ENCODE peak calls at places on chromosomes 13 and 19, in four cellular contexts. B is IMR-90, E is A549, U is HepG2. N is an unnamed sample.

GRCh38 chr19:35498984-35499383 is 8.7 kb upstream of the KRTDAP start:
- DNase-seq in E (no peak), B (no peak), U (no peak), N (no peak)

GRCh38 chr19:28103916-28104315 is 1109.0 kb downstream of the UQCRFS1 start:
- DNase-seq in B (no peak), E (no peak), U (no peak), N (no peak)

GRCh38 chr13:50400930-50401553 is 385.8 kb downstream of the KCNRG start:
- DNase-seq in U (peak), B (peak), E (no peak), N (no peak)

GRCh38 chr13:21576424-21576823 is 27.5 kb downstream of the MICU2 start:
- DNase-seq in B (peak), U (no peak), E (no peak), N (peak)

GRCh38 chr19:48551437-48552302 is at the start of gene SULT2B1:
- DNase-seq in B (no peak), U (no peak), E (peak), N (no peak)

GRCh38 chr13:38743499-38743898 is 56.6 kb downstream of the FREM2 start:
- DNase-seq in E (no peak), B (no peak), U (no peak), N (no peak)

GRCh38 chr13:35367586-35367985 is 108.9 kb downstream of the MAB21L1 start:
- DNase-seq in B (no peak), E (no peak), U (no peak), N (no peak)

GRCh38 chr19:50667177-50667758 is 18.0 kb downstream of the C19orf81 start:
- DNase-seq in B (no peak), U (no peak), E (no peak), N (no peak)

GRCh38 chr13:51066091-51066831 is 44.8 kb downstream of the C13orf42 start:
- DNase-seq in B (peak), U (no peak), E (no peak), N (no peak)

GRCh38 chr13:27027086-27027667 is 144.4 kb downstream of the USP12 start:
- DNase-seq in U (no peak), E (no peak), B (no peak), N (no peak)

GRCh38 chr19:41263042-41263849 is 926 bp upstream of the HNRNPUL1 start:
- DNase-seq in B (peak), E (peak), U (peak), N (peak)

GRCh38 chr13:45451282-45451681 is 13.5 kb upstream of the COG3 start:
- DNase-seq in U (no peak), B (no peak), E (no peak), N (no peak)

GRCh38 chr13:45454204-45454603 is 10.5 kb upstream of the COG3 start:
- DNase-seq in B (no peak), E (no peak), U (no peak), N (no peak)

GRCh38 chr13:45456196-45456972 is 8.4 kb upstream of the COG3 start:
- DNase-seq in B (peak), E (no peak), U (no peak), N (no peak)
- TF ChIP-seq MAZ in B (no peak), E (no peak), U (no peak), N (no peak)

GRCh38 chr19:13165091-13165997 is 15.1 kb downstream of the IER2 start:
- DNase-seq in E (no peak), U (no peak), B (no peak), N (peak)
- TF ChIP-seq MAZ in E (no peak), U (no peak), B (no peak), N (no peak)

DNA sequence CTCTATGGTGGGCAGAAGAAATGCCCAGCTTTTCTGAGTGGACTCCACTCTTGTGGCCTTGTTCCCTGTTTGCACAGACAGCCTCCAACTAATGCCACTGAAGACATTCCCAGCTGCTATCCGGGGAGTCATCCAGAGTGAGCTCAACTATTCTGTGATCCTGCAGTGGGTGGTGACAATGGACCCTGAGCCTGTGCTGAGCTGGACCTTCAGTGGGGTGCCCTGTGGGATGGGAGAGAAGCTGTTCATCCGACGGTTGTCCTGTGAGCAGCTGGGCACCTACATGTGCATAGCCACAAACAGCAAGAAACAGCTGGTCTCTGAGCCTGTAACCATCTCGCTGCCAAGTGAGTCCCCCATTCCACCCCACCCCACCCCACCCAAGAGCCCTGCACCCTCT is 10.3 kb downstream of the IGSF23 start:
- DNase-seq in B (no peak), E (no peak), U (no peak), N (no peak)
- TF ChIP-seq MAZ in B (no peak), E (no peak), U (no peak), N (no peak)

GRCh38 chr19:10214784-10215183 is 16.3 kb downstream of the S1PR2 start:
- DNase-seq in B (peak), U (no peak), E (no peak), N (no peak)
- TF ChIP-seq MAZ in B (no peak), U (no peak), E (no peak), N (no peak)

DNA sequence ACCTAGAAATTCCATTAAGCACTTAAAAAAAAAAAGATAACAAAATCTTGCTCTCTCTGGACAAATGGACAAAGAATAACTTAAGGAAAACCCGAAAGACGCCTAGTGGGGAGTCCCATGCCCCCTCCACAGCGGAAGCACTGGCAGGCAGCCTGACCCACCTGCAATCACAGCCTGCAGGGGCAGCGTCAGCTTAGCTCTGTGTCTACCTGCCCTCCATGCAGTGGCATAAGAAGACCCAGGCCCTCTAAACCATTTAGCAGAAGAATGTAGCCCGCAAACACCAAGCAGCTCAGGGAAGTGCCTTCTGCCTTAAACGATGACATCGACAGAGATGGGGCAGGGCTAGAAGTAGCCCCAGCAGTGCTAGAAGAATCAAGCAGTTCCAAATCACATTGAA is 36.0 kb downstream of the KCTD15 start:
- DNase-seq in B (no peak), U (no peak), E (no peak), N (no peak)
- TF ChIP-seq MAZ in B (no peak), U (no peak), E (no peak), N (no peak)

DNA sequence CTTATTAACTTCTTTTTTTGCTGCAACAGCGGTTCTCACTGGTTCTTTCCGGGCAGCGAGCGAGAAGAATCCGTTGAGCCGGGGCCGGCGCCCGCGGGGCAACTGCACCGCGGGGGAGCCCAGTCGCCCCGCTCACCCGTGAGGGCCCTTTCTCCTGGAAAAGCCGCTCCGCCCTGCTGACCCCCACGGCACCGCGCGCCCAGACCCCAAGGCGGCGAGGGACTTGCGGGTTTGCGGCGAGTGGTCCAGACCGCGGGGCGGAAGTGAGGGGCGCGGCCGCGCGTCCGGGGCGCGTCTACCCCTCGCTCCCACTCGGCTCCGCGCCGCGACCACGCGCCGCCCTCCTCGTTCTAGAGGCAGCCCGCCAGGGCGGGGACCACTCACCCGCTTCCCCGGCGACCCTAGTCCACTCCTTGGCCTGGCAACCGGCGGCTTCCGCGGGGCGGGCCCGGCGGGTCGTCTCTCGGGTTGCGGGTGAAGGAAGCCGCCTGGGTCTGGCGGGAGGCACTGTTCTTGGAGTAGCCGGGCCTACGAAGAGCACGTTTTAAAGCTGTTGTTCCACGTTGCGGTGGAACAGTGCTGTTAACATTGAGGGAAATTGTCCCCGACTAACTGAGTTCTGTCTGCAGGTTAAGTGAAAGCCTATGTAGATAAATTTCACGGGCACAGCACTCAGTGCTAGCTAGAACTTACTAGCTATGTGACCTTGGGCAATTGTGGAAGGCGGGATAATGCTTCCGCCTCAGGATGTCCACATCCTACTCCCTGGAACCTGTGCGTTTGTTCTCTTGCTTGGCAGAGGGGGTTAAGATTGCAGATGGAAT is at the start of gene NEK3:
- DNase-seq in E (peak), B (peak), U (peak), N (peak)
- TF ChIP-seq MAZ in E (no peak), B (no peak), U (no peak), N (no peak)

DNA sequence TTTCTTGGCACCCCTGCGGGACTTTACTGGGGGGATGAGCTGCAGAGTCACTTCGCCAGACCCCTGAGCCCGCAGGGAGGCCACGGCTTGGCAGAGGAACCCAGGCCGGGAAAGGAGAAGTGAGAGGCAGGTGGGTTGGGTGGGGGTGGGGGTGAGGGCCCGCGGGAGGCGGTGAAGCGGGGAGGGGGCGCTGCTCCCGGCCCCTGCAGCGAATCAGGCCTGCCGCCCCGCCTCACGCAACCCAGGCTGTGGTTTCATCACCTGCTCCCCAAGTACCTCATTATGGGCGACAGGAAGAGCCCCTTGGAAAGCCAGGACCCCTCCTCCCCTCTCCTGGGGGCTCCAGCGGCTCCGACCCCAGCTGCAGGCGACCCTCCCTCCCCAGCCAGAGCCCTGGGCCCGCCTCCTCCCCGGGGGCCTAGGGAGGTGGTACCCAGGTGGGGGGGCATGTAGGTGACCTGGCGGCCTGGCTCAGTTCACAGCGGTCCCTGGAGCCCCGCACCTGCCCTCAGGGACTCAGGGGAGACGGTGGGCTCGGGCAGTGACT is 9.5 kb downstream of the MEF2B start:
- DNase-seq in E (no peak), B (no peak), U (no peak), N (no peak)
- TF ChIP-seq MAZ in E (no peak), B (no peak), U (no peak), N (no peak)

N was measured in K562.